ENCODE peak calls at places on chromosome 3, in six cellular contexts. One of them, this sample, is unnamed.

GRCh38 chr3:94525039-94525438 is 462.2 kb downstream of the NSUN3 start:
- DNase-seq in HepG2: peak
- DNase-seq in transverse colon: no peak
- DNase-seq in stomach: no peak
- DNase-seq in tibial nerve: peak
- DNase-seq in K562: no peak
- DNase-seq in this sample: peak

GRCh38 chr3:41681479-41681878 is 280.4 kb downstream of the ULK4 start:
- DNase-seq in stomach: no peak
- DNase-seq in K562: no peak
- DNase-seq in transverse colon: no peak
- DNase-seq in HepG2: peak
- DNase-seq in tibial nerve: no peak
- DNase-seq in this sample: no peak

GRCh38 chr3:45332493-45332892 is 55.9 kb upstream of the LARS2 start:
- DNase-seq in transverse colon: no peak
- DNase-seq in tibial nerve: no peak
- DNase-seq in stomach: no peak
- DNase-seq in HepG2: no peak
- DNase-seq in K562: no peak
- DNase-seq in this sample: no peak

GRCh38 chr3:33658971-33659848 is 58.8 kb downstream of the CLASP2 start:
- DNase-seq in HepG2: peak
- DNase-seq in K562: peak
- DNase-seq in stomach: peak
- DNase-seq in transverse colon: peak
- DNase-seq in tibial nerve: peak
- DNase-seq in this sample: peak

GRCh38 chr3:107271787-107272387 is 105.4 kb upstream of the CCDC54 start:
- DNase-seq in K562: peak
- DNase-seq in transverse colon: no peak
- DNase-seq in stomach: no peak
- DNase-seq in tibial nerve: no peak
- DNase-seq in HepG2: peak
- DNase-seq in this sample: no peak

GRCh38 chr3:172591171-172591605 is 68.0 kb upstream of the TNFSF10 start:
- DNase-seq in HepG2: no peak
- DNase-seq in stomach: no peak
- DNase-seq in transverse colon: no peak
- DNase-seq in K562: no peak
- DNase-seq in tibial nerve: no peak
- DNase-seq in this sample: no peak

GRCh38 chr3:107206141-107206540 is 171.1 kb upstream of the CCDC54 start:
- DNase-seq in K562: peak
- DNase-seq in HepG2: peak
- DNase-seq in stomach: no peak
- DNase-seq in transverse colon: no peak
- DNase-seq in tibial nerve: peak
- DNase-seq in this sample: no peak

GRCh38 chr3:28240440-28240839 is 979 bp upstream of the CMC1 start:
- DNase-seq in stomach: no peak
- DNase-seq in K562: no peak
- DNase-seq in tibial nerve: no peak
- DNase-seq in HepG2: peak
- DNase-seq in transverse colon: no peak
- DNase-seq in this sample: peak

GRCh38 chr3:136535906-136536305 is 216.3 kb downstream of the STAG1 start:
- DNase-seq in HepG2: no peak
- DNase-seq in stomach: no peak
- DNase-seq in tibial nerve: no peak
- DNase-seq in K562: no peak
- DNase-seq in transverse colon: no peak
- DNase-seq in this sample: no peak

GRCh38 chr3:123424321-123424998 is 24.4 kb downstream of the ADCY5 start:
- DNase-seq in stomach: no peak
- DNase-seq in tibial nerve: no peak
- DNase-seq in transverse colon: no peak
- DNase-seq in HepG2: no peak
- DNase-seq in K562: no peak
- DNase-seq in this sample: peak

GRCh38 chr3:141860086-141860669 is 16.3 kb upstream of the ATP1B3 start:
- DNase-seq in tibial nerve: no peak
- DNase-seq in transverse colon: no peak
- DNase-seq in HepG2: no peak
- DNase-seq in K562: no peak
- DNase-seq in stomach: no peak
- DNase-seq in this sample: no peak

GRCh38 chr3:16085884-16086608 is 88.4 kb upstream of the GALNT15 start:
- DNase-seq in HepG2: no peak
- DNase-seq in transverse colon: no peak
- DNase-seq in tibial nerve: peak
- DNase-seq in K562: no peak
- DNase-seq in stomach: no peak
- DNase-seq in this sample: peak

GRCh38 chr3:173970206-173970605 is 572.7 kb downstream of the NLGN1 start:
- DNase-seq in HepG2: no peak
- DNase-seq in K562: no peak
- DNase-seq in transverse colon: no peak
- DNase-seq in tibial nerve: no peak
- DNase-seq in stomach: no peak
- DNase-seq in this sample: no peak

GRCh38 chr3:148625145-148625736 is 72.5 kb upstream of the AGTR1 start:
- DNase-seq in transverse colon: no peak
- DNase-seq in tibial nerve: no peak
- DNase-seq in stomach: no peak
- DNase-seq in K562: no peak
- DNase-seq in HepG2: peak
- DNase-seq in this sample: no peak

GRCh38 chr3:40913192-40913591 is 286.1 kb upstream of the CTNNB1 start:
- DNase-seq in stomach: no peak
- DNase-seq in tibial nerve: no peak
- DNase-seq in K562: no peak
- DNase-seq in HepG2: no peak
- DNase-seq in transverse colon: no peak
- DNase-seq in this sample: no peak

GRCh38 chr3:11136871-11137626 is 17.2 kb upstream of the HRH1 start:
- DNase-seq in transverse colon: peak
- DNase-seq in tibial nerve: peak
- DNase-seq in K562: peak
- DNase-seq in HepG2: peak
- DNase-seq in stomach: no peak
- DNase-seq in this sample: peak

GRCh38 chr3:3636815-3637214 is 162.4 kb upstream of the LRRN1 start:
- DNase-seq in stomach: no peak
- DNase-seq in tibial nerve: no peak
- DNase-seq in K562: no peak
- DNase-seq in HepG2: no peak
- DNase-seq in transverse colon: no peak
- DNase-seq in this sample: no peak

GRCh38 chr3:160921020-160921635 is 165.1 kb downstream of the PPM1L start:
- DNase-seq in HepG2: peak
- DNase-seq in stomach: peak
- DNase-seq in tibial nerve: peak
- DNase-seq in transverse colon: no peak
- DNase-seq in K562: peak
- DNase-seq in this sample: no peak

GRCh38 chr3:158794206-158794605 is 7.6 kb upstream of the MFSD1 start:
- DNase-seq in K562: no peak
- DNase-seq in stomach: no peak
- DNase-seq in tibial nerve: no peak
- DNase-seq in transverse colon: no peak
- DNase-seq in HepG2: no peak
- DNase-seq in this sample: no peak

GRCh38 chr3:189401196-189401595 is 229.4 kb downstream of the TPRG1 start:
- DNase-seq in stomach: no peak
- DNase-seq in HepG2: no peak
- DNase-seq in K562: no peak
- DNase-seq in transverse colon: no peak
- DNase-seq in tibial nerve: no peak
- DNase-seq in this sample: no peak

GRCh38 chr3:173599673-173600072 is 202.1 kb downstream of the NLGN1 start:
- DNase-seq in HepG2: no peak
- DNase-seq in K562: no peak
- DNase-seq in stomach: no peak
- DNase-seq in transverse colon: no peak
- DNase-seq in tibial nerve: no peak
- DNase-seq in this sample: no peak

GRCh38 chr3:118692417-118692816 is 342.2 kb downstream of the IGSF11 start:
- DNase-seq in transverse colon: no peak
- DNase-seq in stomach: no peak
- DNase-seq in tibial nerve: no peak
- DNase-seq in HepG2: no peak
- DNase-seq in K562: no peak
- DNase-seq in this sample: no peak

GRCh38 chr3:118683636-118684035 is 351.0 kb downstream of the IGSF11 start:
- DNase-seq in K562: no peak
- DNase-seq in transverse colon: no peak
- DNase-seq in stomach: no peak
- DNase-seq in HepG2: no peak
- DNase-seq in tibial nerve: no peak
- DNase-seq in this sample: no peak

GRCh38 chr3:118682916-118683315 is 351.7 kb downstream of the IGSF11 start:
- DNase-seq in transverse colon: no peak
- DNase-seq in tibial nerve: no peak
- DNase-seq in HepG2: no peak
- DNase-seq in stomach: no peak
- DNase-seq in K562: no peak
- DNase-seq in this sample: no peak

DNA sequence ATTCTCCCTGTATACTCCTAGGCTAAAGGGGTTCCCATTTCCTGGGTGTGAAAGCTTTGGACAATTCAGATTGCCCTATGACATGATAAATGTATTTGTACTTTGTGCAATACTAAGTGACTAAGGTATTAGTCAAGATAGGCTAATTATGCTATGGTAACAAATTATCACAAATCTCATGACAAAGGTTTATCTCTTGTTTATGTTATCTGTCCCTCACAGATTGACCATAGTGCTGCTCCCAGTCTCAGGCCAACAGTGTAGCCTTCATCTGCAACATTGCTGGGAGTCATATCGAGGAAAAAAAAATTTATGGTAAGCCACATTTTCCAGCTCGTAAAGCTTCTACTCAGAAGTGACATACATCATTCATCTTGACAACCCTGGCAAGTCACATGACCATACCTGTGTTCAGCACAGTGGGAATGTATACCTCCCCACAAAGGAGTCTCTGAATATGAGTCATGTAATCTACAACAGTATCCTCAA is 346.2 kb downstream of the IGSF11 start:
- DNase-seq in stomach: no peak
- DNase-seq in tibial nerve: no peak
- DNase-seq in K562: no peak
- DNase-seq in transverse colon: no peak
- DNase-seq in HepG2: no peak
- DNase-seq in this sample: no peak
- TF ChIP-seq EP300 in stomach: no peak
- TF ChIP-seq EP300 in tibial nerve: no peak
- TF ChIP-seq EP300 in K562: no peak
- TF ChIP-seq EP300 in transverse colon: no peak
- TF ChIP-seq EP300 in HepG2: no peak
- TF ChIP-seq EP300 in this sample: no peak

DNA sequence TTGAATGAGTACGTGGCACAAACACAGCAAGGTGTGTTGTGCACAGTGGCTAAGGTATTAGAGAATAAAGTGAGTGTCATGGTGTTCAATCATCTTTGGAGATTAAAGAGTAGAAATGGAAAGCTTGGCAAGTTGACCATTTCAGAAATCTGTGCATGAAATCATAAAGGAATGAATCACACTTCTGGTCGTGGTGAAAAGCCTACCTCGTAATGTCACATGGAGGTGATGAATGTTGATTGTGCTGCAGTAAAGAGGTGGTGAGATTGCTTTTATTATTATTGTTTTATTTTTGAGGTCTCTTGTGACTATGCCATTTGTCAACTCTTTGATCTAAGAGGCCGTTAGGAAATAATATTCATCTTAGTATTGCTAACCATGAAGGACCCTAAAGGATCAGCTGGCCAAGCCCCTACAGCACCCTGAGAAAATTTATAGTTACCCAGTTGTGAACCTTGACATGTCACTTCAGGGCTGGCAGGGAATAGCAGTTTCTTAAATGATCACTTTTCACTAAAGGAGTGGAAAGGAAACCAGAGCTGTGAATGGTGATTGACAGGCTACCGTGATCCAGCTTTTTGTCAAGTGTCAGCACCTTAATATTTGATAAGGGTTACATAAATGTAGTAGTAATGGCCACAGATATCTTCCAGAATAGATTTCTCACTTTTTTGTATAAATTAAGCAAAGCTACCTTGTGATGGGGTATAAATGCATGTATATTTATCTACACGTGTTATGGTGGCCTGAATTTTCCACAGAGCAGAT is 203.9 kb downstream of the PTPRG start:
- DNase-seq in HepG2: no peak
- DNase-seq in stomach: no peak
- DNase-seq in transverse colon: no peak
- DNase-seq in K562: no peak
- DNase-seq in tibial nerve: no peak
- DNase-seq in this sample: no peak
- H3K27ac ChIP-seq in HepG2: no peak
- H3K27ac ChIP-seq in stomach: no peak
- H3K27ac ChIP-seq in transverse colon: no peak
- H3K27ac ChIP-seq in K562: no peak
- H3K27ac ChIP-seq in tibial nerve: no peak
- H3K27ac ChIP-seq in this sample: no peak

GRCh38 chr3:155938409-155938808 is 68.0 kb downstream of the GMPS start:
- DNase-seq in K562: no peak
- DNase-seq in transverse colon: no peak
- DNase-seq in HepG2: no peak
- DNase-seq in tibial nerve: no peak
- DNase-seq in stomach: no peak
- DNase-seq in this sample: no peak

DNA sequence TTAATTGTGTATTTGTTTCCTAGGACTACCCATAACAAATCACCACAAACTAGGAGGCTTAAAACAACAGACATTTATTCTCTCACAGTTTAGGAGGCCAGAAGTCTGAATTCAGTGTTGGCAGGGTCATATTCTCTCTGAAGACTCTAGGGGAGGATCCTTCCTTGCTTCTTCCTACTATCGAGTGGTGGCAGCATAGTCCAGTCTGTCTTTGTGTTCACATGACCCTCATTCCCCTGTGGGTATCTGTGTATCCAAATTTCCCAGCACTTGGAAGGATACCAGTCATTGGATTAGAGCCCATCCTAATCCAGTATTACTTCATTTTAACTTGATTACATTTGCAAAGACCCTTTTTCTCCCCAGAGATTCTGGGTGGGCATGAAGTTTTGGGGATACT is 63.8 kb downstream of the GMPS start:
- DNase-seq in K562: no peak
- DNase-seq in HepG2: no peak
- DNase-seq in transverse colon: no peak
- DNase-seq in tibial nerve: peak
- DNase-seq in stomach: no peak
- DNase-seq in this sample: no peak
- TF ChIP-seq EP300 in K562: no peak
- TF ChIP-seq EP300 in HepG2: no peak
- TF ChIP-seq EP300 in transverse colon: no peak
- TF ChIP-seq EP300 in tibial nerve: no peak
- TF ChIP-seq EP300 in stomach: no peak
- TF ChIP-seq EP300 in this sample: no peak

GRCh38 chr3:25045291-25045690 is 382.8 kb upstream of the RARB start:
- DNase-seq in K562: no peak
- DNase-seq in HepG2: no peak
- DNase-seq in tibial nerve: no peak
- DNase-seq in stomach: no peak
- DNase-seq in transverse colon: peak
- DNase-seq in this sample: no peak
- H3K27ac ChIP-seq in K562: no peak
- H3K27ac ChIP-seq in HepG2: no peak
- H3K27ac ChIP-seq in tibial nerve: peak
- H3K27ac ChIP-seq in stomach: no peak
- H3K27ac ChIP-seq in transverse colon: no peak
- H3K27ac ChIP-seq in this sample: no peak

GRCh38 chr3:13197281-13197680 is 124.1 kb upstream of the IQSEC1 start:
- DNase-seq in stomach: no peak
- DNase-seq in transverse colon: no peak
- DNase-seq in tibial nerve: no peak
- DNase-seq in HepG2: no peak
- DNase-seq in K562: no peak
- DNase-seq in this sample: no peak
- TF ChIP-seq EP300 in stomach: no peak
- TF ChIP-seq EP300 in transverse colon: no peak
- TF ChIP-seq EP300 in tibial nerve: no peak
- TF ChIP-seq EP300 in HepG2: no peak
- TF ChIP-seq EP300 in K562: no peak
- TF ChIP-seq EP300 in this sample: no peak

This sample was measured in ovary.